ENCODE peak calls at places on chromosomes 16 and 17, in eight cellular contexts. M is T-helper 2 cell, W is left colon, L is NCI-H510A, E is mesendoderm, O is SK-N-SH, X is spleen, A is sciatic nerve. K is an unnamed sample.
A peak's percentile ranks its signal among the peaks of the same experiment; 100 is the strongest.

GRCh38 chr16:30972872-30973271 is 12.1 kb upstream of the HSD3B7 start:
- DNase-seq in M (no peak), W (no peak), L (no peak), E (peak; percentile 79), O (no peak), X (no peak), A (no peak), K (no peak)

GRCh38 chr17:45939398-45939797 is 45.0 kb downstream of the MAPT start:
- DNase-seq in M (no peak), W (no peak), L (no peak), E (no peak), O (no peak), X (no peak), A (no peak), K (no peak)

GRCh38 chr17:36845916-36846315 is 91.4 kb upstream of the LHX1 start:
- DNase-seq in M (no peak), W (no peak), L (no peak), E (no peak), O (no peak), X (no peak), A (no peak), K (peak; percentile 54)

GRCh38 chr16:47667956-47668355 is 206.8 kb downstream of the PHKB start:
- DNase-seq in M (no peak), W (no peak), L (no peak), E (no peak), O (no peak), X (no peak), A (no peak), K (no peak)

GRCh38 chr17:77035526-77035925 is 105.2 kb upstream of the SEC14L1 start:
- DNase-seq in M (no peak), W (no peak), L (no peak), E (no peak), O (no peak), X (no peak), A (no peak), K (no peak)

GRCh38 chr17:51846561-51846960 is 312.0 kb downstream of the CA10 start:
- DNase-seq in M (no peak), W (no peak), L (no peak), E (no peak), O (peak; percentile 28), X (no peak), A (no peak), K (no peak)

GRCh38 chr17:915416-916201 is 64.0 kb downstream of the NXN start:
- DNase-seq in M (no peak), W (no peak), L (no peak), E (no peak), O (no peak), X (no peak), A (no peak), K (no peak)

GRCh38 chr16:87305505-87306391 is 11.4 kb downstream of the C16orf95 start:
- DNase-seq in M (no peak), W (no peak), L (no peak), E (peak; percentile 62), O (no peak), X (no peak), A (no peak), K (peak; percentile 77)

GRCh38 chr17:924711-925480 is 54.7 kb downstream of the NXN start:
- DNase-seq in M (no peak), W (no peak), L (no peak), E (peak; percentile 81), O (no peak), X (no peak), A (no peak), K (no peak)

GRCh38 chr16:27449434-27450188 is 47.6 kb downstream of the IL21R start:
- DNase-seq in M (peak; percentile 58), W (peak; percentile 36), L (no peak), E (no peak), O (no peak), X (peak; percentile 90), A (no peak), K (no peak)

GRCh38 chr16:3171855-3172593 is 16.0 kb upstream of the OR1F1 start:
- DNase-seq in M (peak; percentile 45), W (no peak), L (no peak), E (peak; percentile 99), O (peak; percentile 51), X (peak; percentile 63), A (no peak), K (peak; percentile 70)

GRCh38 chr16:1338119-1338730 is 4.8 kb downstream of the BAIAP3 start:
- DNase-seq in M (no peak), W (peak; percentile 76), L (no peak), E (no peak), O (peak; percentile 78), X (no peak), A (no peak), K (no peak)

GRCh38 chr17:2337811-2338657 is 733 bp downstream of the SGSM2 start:
- DNase-seq in M (peak; percentile 58), W (peak; percentile 76), L (peak; percentile 13), E (peak; percentile 62), O (peak; percentile 94), X (peak; percentile 90), A (peak; percentile 74), K (peak; percentile 86)

GRCh38 chr16:56789360-56789759 is 59.4 kb downstream of the NUP93 start:
- DNase-seq in M (peak; percentile 84), W (peak; percentile 53), L (peak; percentile 29), E (peak; percentile 40), O (peak; percentile 42), X (no peak), A (no peak), K (no peak)

GRCh38 chr17:68972119-68972704 is 17.0 kb upstream of the ABCA8 start:
- DNase-seq in M (no peak), W (no peak), L (peak; percentile 1), E (peak; percentile 32), O (peak; percentile 33), X (no peak), A (no peak), K (no peak)

GRCh38 chr17:77566151-77566550 is 392.4 kb upstream of the TNRC6C start:
- DNase-seq in M (no peak), W (no peak), L (no peak), E (no peak), O (no peak), X (peak; percentile 7), A (no peak), K (peak; percentile 43)

GRCh38 chr17:41542357-41542756 is 14.2 kb upstream of the KRT19 start:
- DNase-seq in M (no peak), W (no peak), L (no peak), E (no peak), O (no peak), X (no peak), A (no peak), K (no peak)

GRCh38 chr17:48970865-48971687 is 2.7 kb upstream of the GIP start:
- DNase-seq in M (no peak), W (no peak), L (no peak), E (peak; percentile 59), O (no peak), X (peak; percentile 30), A (no peak), K (no peak)

GRCh38 chr17:19301973-19302372 is 60.5 kb downstream of the B9D1 start:
- DNase-seq in M (no peak), W (no peak), L (no peak), E (no peak), O (no peak), X (peak; percentile 66), A (no peak), K (no peak)

GRCh38 chr17:16406742-16407674 is 8.4 kb upstream of the TRPV2 start:
- DNase-seq in M (no peak), W (peak; percentile 46), L (no peak), E (peak; percentile 83), O (peak; percentile 88), X (peak; percentile 75), A (peak; percentile 73), K (peak; percentile 85)

GRCh38 chr17:27224526-27225315 is 69.2 kb upstream of the WSB1 start:
- DNase-seq in M (no peak), W (no peak), L (no peak), E (no peak), O (no peak), X (no peak), A (no peak), K (no peak)

GRCh38 chr17:60383379-60383778 is 8.6 kb downstream of the USP32 start:
- DNase-seq in M (no peak), W (no peak), L (no peak), E (no peak), O (no peak), X (no peak), A (no peak), K (no peak)

GRCh38 chr17:32487460-32488176 is 825 bp downstream of the CDK5R1 start:
- DNase-seq in M (peak; percentile 22), W (no peak), L (no peak), E (peak; percentile 44), O (peak; percentile 76), X (peak; percentile 87), A (peak; percentile 59), K (peak; percentile 83)

GRCh38 chr17:30905742-30906100 is 317 bp downstream of the TEFM start:
- DNase-seq in M (peak; percentile 23), W (no peak), L (no peak), E (no peak), O (peak; percentile 43), X (no peak), A (peak; percentile 32), K (no peak)

GRCh38 chr16:67563708-67564468 is 1.6 kb downstream of the CTCF start:
- DNase-seq in M (peak; percentile 72), W (no peak), L (no peak), E (peak; percentile 41), O (peak; percentile 16), X (no peak), A (peak; percentile 58), K (no peak)

GRCh38 chr16:14112539-14112856 is 41.4 kb downstream of the MRTFB start:
- DNase-seq in M (no peak), W (no peak), L (no peak), E (no peak), O (no peak), X (no peak), A (no peak), K (no peak)

GRCh38 chr17:67111327-67111726 is 67.0 kb downstream of the CACNG1 start:
- DNase-seq in M (no peak), W (no peak), L (no peak), E (peak; percentile 10), O (no peak), X (no peak), A (no peak), K (no peak)

GRCh38 chr16:81996664-81997529 is 14.4 kb downstream of the SDR42E1 start:
- DNase-seq in M (no peak), W (no peak), L (no peak), E (peak; percentile 75), O (no peak), X (no peak), A (no peak), K (no peak)

GRCh38 chr16:49026566-49026965 is 255.1 kb downstream of the CBLN1 start:
- DNase-seq in M (no peak), W (no peak), L (no peak), E (no peak), O (no peak), X (no peak), A (no peak), K (no peak)

GRCh38 chr17:82424001-82424862 is 5.8 kb upstream of the OGFOD3 start:
- DNase-seq in M (peak; percentile 72), W (peak; percentile 62), L (no peak), E (peak; percentile 75), O (peak; percentile 73), X (no peak), A (no peak), K (no peak)

GRCh38 chr16:79618041-79618711 is 17.6 kb upstream of the MAF start:
- DNase-seq in M (peak; percentile 54), W (no peak), L (no peak), E (no peak), O (no peak), X (no peak), A (no peak), K (no peak)

GRCh38 chr17:50280068-50280467 is 5.8 kb downstream of the TMEM92 start:
- DNase-seq in M (no peak), W (peak; percentile 72), L (peak; percentile 33), E (no peak), O (no peak), X (no peak), A (no peak), K (no peak)

GRCh38 chr16:50461400-50461760 is 86.8 kb upstream of the NKD1 start:
- DNase-seq in M (no peak), W (no peak), L (no peak), E (no peak), O (no peak), X (no peak), A (no peak), K (no peak)

GRCh38 chr16:66399930-66400329 is 27.2 kb upstream of the BEAN1 start:
- DNase-seq in M (no peak), W (no peak), L (no peak), E (no peak), O (peak; percentile 46), X (no peak), A (no peak), K (no peak)

K was measured in posterior vena cava.